ENCODE peak calls at places on chromosomes 2 and 18, in six cellular contexts. A is OCI-LY7, H is right atrium auricular region, P is A673, L is tibial artery, M is astrocyte. Y is an unnamed sample. For H3K4me1, the result is how much of the 10 kb centered on the place peaks cover.

GRCh38 chr2:101190753-101191516 is 39.8 kb upstream of the TBC1D8 start:
- DNase-seq in L (no peak), M (no peak), P (no peak), A (no peak), H (no peak), Y (no peak)

GRCh38 chr2:11068856-11069526 is 86.3 kb upstream of the SLC66A3 start:
- DNase-seq in P (no peak), H (no peak), A (no peak), M (no peak), L (peak), Y (no peak)

GRCh38 chr2:201915446-201915845 is 109.1 kb downstream of the CDK15 start:
- DNase-seq in P (no peak), L (no peak), A (peak), H (no peak), M (no peak), Y (no peak)

GRCh38 chr2:153079315-153079714 is 360.9 kb downstream of the ARL6IP6 start:
- DNase-seq in H (no peak), A (no peak), M (no peak), L (no peak), P (no peak), Y (no peak)

GRCh38 chr18:66508937-66509336 is 95.0 kb downstream of the CDH19 start:
- DNase-seq in P (no peak), A (no peak), L (no peak), H (no peak), M (no peak), Y (no peak)

GRCh38 chr2:230166557-230167170 is 53.1 kb downstream of the SP110 start:
- DNase-seq in M (no peak), P (no peak), L (no peak), H (no peak), A (no peak), Y (no peak)

GRCh38 chr2:13605266-13605665 is 888.5 kb downstream of the TRIB2 start:
- DNase-seq in H (no peak), M (no peak), P (no peak), A (no peak), L (no peak), Y (no peak)

GRCh38 chr2:236965021-236965840 is 120.5 kb upstream of the COPS8 start:
- DNase-seq in P (no peak), H (no peak), L (no peak), M (no peak), A (no peak), Y (no peak)

GRCh38 chr18:57057890-57058289 is 89.0 kb upstream of the BOD1L2 start:
- DNase-seq in H (no peak), P (no peak), A (no peak), L (no peak), M (no peak), Y (no peak)

GRCh38 chr2:219309278-219309677 is at the start of gene PTPRN:
- DNase-seq in M (peak), P (peak), A (no peak), H (no peak), L (no peak), Y (no peak)

GRCh38 chr2:207408086-207408794 is 121.5 kb upstream of the CREB1 start:
- DNase-seq in P (no peak), H (no peak), M (no peak), A (no peak), L (no peak), Y (no peak)

GRCh38 chr2:40877734-40878288 is 425.9 kb upstream of the SLC8A1 start:
- DNase-seq in L (no peak), P (no peak), M (no peak), H (no peak), A (no peak), Y (no peak)

GRCh38 chr2:40874380-40874779 is 422.5 kb upstream of the SLC8A1 start:
- DNase-seq in P (no peak), A (no peak), L (no peak), H (no peak), M (no peak), Y (no peak)

DNA sequence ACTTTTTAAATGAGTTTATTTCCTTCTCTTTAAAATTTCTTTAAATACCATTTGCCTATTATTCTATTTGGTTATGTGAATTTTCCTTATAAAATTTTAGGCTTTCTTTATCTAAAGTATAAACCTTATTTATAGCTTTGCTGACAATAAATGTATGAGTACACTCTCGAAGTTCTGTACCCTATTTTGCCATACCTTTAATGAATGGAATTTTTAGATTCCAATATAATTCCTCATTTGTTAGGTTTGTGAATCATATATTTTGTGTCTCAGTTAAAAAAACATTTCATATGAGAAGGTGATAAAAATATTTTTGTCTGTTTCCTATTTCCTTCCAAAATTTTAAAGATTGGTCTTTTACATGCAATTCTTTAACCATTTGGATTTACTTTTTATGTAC is 427.4 kb upstream of the SLC8A1 start:
- DNase-seq in M (no peak), A (no peak), L (no peak), P (no peak), H (no peak), Y (no peak)
- TF ChIP-seq CTCF in M (no peak), A (no peak), L (no peak), P (no peak), H (no peak), Y (no peak)

GRCh38 chr2:217919204-217919603 is 83.6 kb downstream of the TNS1 start:
- DNase-seq in L (no peak), H (no peak), M (no peak), P (no peak), A (no peak), Y (no peak)

GRCh38 chr2:217915706-217916105 is 87.1 kb downstream of the TNS1 start:
- DNase-seq in M (no peak), P (no peak), A (no peak), H (no peak), L (peak), Y (peak)

GRCh38 chr2:217918220-217919024 is 84.4 kb downstream of the TNS1 start:
- DNase-seq in H (no peak), P (no peak), A (no peak), M (peak), L (peak), Y (peak)

GRCh38 chr2:217914878-217915277 is 87.9 kb downstream of the TNS1 start:
- DNase-seq in L (no peak), A (no peak), M (no peak), H (no peak), P (no peak), Y (peak)

DNA sequence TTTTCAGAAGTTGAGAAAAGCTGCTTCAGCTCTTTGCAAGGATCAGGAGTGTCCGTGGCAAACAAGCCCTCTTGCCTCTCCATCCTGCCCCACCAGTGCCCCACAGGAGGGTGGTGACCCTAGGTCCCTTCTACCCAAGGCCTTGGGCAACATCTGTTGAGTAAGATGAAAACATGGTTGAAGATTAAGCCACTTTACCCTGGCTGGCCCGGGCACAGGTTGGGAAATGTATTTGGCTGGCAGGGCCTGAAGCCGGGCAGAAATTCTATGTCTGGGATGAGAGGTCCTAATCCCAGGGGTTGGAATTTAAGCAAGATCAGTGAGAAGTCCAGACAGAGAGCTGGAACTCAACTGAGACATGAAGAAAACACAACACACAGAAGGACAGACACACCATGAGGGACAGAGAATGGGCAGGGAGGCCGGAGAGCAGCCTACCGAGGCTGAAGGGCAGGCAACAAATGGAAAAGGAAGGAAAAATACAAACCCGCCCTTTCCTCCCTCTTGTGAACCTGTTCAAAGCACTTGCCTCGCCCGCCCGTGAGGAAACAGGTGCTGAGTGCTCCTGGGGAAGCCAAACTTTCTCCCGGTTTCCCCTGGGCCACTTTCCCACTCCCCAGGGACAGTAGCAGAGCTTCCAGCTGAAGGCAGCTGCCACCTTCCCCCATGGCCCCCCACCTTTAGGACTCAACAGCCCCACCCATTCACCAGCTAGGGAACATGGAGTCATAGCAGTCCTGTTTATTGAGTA is 86.1 kb downstream of the TNS1 start:
- DNase-seq in A (no peak), H (no peak), P (no peak), M (no peak), L (peak), Y (no peak)
- H3K4me1 ChIP-seq in A (under half), H (half or more), P (under half), M (half or more), L (under half), Y (half or more)

GRCh38 chr2:854460-854859 is 96.2 kb upstream of the SNTG2 start:
- DNase-seq in H (no peak), A (peak), P (no peak), L (no peak), M (no peak), Y (no peak)
- TF ChIP-seq CTCF in H (peak), A (peak), P (peak), L (peak), M (peak), Y (no peak)

DNA sequence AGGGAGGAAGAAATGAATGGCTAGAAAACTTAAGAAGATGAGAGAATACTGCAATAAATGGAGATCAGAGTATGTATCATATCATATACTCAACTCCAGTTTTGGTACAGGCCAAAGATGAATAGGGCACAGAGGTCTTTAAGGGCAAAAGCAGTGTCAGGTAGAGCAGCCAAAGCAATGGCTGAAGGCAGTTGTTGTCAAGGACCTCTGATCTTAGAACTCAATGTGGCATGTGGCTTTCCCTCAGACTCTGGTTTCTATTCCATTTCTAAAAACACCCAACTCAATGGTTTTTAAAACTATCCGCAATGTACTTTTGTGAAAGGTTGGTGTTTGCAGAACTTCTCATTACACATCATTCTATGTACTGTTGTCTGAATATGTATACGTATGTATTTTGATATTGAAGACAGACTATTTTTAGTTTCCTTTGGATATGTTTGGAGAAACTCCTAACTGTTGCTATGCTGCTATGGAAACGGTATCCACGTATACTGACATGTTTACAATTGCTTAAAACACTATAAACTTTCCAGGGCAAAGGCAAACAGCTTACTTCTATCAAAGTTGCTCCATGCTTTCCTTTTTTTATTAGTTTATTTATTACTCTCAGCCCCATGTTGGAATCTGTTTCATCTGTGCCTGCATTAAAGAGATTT is 58.1 kb upstream of the PELI1 start:
- DNase-seq in H (no peak), A (no peak), P (no peak), L (no peak), M (no peak), Y (no peak)
- H3K4me1 ChIP-seq in H (under half), A (half or more), P (under half), L (under half), M (under half), Y (under half)

DNA sequence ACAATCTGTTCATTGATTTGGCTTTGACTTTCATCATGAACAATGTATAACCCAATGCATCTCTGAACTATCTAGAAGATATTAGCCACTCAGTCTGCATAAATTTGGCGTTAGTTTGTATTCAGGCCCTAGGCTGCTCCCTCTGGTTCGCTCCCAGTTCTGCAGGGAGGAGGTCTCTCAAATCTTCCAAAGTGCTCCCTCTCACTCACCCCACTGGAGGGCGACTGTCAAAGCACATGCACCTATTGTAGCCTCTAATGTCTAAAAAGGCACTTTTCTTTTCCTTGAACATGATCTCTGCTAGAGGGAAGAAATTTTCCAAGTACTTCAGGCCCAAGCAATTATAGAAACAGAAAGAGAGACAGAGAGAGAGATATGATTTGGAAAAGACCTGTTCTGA is 291.5 kb downstream of the TDRD15 start:
- DNase-seq in M (no peak), P (peak), A (no peak), L (no peak), H (no peak), Y (no peak)
- TF ChIP-seq CTCF in M (no peak), P (peak), A (peak), L (no peak), H (no peak), Y (no peak)

GRCh38 chr2:88212251-88212790 is 42.2 kb downstream of the THNSL2 start:
- DNase-seq in H (no peak), M (no peak), P (peak), A (peak), L (no peak), Y (no peak)
- H3K4me1 ChIP-seq in H (under half), M (under half), P (under half), A (under half), L (under half), Y (under half)

GRCh38 chr18:26479065-26479685 is 69.2 kb downstream of the KCTD1 start:
- DNase-seq in P (no peak), M (no peak), L (no peak), A (no peak), H (no peak), Y (no peak)
- TF ChIP-seq CTCF in P (no peak), M (no peak), L (no peak), A (no peak), H (no peak), Y (no peak)

GRCh38 chr2:160397530-160397865 is 96.1 kb downstream of the RBMS1 start:
- DNase-seq in M (peak), A (no peak), L (no peak), H (no peak), P (no peak), Y (no peak)
- H3K4me1 ChIP-seq in M (under half), A (half or more), L (under half), H (under half), P (half or more), Y (under half)

GRCh38 chr2:231183851-231184250 is 14.6 kb upstream of the ARMC9 start:
- DNase-seq in H (no peak), L (no peak), A (no peak), M (no peak), P (no peak), Y (no peak)

GRCh38 chr2:231182500-231182899 is 15.9 kb upstream of the ARMC9 start:
- DNase-seq in H (no peak), A (no peak), L (no peak), P (no peak), M (no peak), Y (no peak)

GRCh38 chr2:231185886-231186285 is 12.5 kb upstream of the ARMC9 start:
- DNase-seq in A (no peak), P (no peak), L (no peak), H (no peak), M (no peak), Y (peak)

GRCh38 chr2:231185050-231185725 is 13.2 kb upstream of the ARMC9 start:
- DNase-seq in L (peak), A (no peak), P (no peak), M (no peak), H (no peak), Y (no peak)

DNA sequence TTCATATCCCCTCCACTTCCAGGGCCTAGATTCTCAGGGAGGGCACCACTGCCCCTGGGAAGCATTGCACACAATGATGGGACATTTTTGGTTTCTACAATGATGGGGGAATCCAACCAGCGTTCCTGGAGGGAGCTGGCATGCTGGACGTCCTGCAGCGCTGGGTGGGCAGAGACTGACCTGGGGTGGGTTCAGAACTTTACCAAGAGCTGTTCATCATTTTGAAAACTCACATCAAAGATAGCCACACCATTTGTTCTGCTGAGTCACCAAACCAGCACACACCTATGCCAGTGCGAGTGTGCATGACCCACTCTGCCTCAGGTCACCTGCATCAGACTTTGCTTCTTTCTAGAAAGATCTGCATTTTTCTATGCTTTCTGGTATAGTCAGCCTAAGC is 14.1 kb upstream of the ARMC9 start:
- DNase-seq in A (no peak), P (no peak), M (no peak), H (no peak), L (no peak), Y (no peak)
- TF ChIP-seq CTCF in A (no peak), P (no peak), M (no peak), H (no peak), L (no peak), Y (no peak)

GRCh38 chr2:128475427-128476211 is 157.0 kb upstream of the HS6ST1 start:
- DNase-seq in P (no peak), A (no peak), L (no peak), M (no peak), H (peak), Y (no peak)

GRCh38 chr2:128474962-128475361 is 156.3 kb upstream of the HS6ST1 start:
- DNase-seq in P (no peak), H (peak), L (no peak), A (no peak), M (no peak), Y (no peak)

GRCh38 chr2:128477891-128478290 is 159.2 kb upstream of the HS6ST1 start:
- DNase-seq in A (no peak), L (no peak), P (no peak), M (no peak), H (no peak), Y (no peak)

GRCh38 chr2:128474014-128474961 is 155.6 kb upstream of the HS6ST1 start:
- DNase-seq in P (no peak), H (peak), L (no peak), M (no peak), A (no peak), Y (no peak)

DNA sequence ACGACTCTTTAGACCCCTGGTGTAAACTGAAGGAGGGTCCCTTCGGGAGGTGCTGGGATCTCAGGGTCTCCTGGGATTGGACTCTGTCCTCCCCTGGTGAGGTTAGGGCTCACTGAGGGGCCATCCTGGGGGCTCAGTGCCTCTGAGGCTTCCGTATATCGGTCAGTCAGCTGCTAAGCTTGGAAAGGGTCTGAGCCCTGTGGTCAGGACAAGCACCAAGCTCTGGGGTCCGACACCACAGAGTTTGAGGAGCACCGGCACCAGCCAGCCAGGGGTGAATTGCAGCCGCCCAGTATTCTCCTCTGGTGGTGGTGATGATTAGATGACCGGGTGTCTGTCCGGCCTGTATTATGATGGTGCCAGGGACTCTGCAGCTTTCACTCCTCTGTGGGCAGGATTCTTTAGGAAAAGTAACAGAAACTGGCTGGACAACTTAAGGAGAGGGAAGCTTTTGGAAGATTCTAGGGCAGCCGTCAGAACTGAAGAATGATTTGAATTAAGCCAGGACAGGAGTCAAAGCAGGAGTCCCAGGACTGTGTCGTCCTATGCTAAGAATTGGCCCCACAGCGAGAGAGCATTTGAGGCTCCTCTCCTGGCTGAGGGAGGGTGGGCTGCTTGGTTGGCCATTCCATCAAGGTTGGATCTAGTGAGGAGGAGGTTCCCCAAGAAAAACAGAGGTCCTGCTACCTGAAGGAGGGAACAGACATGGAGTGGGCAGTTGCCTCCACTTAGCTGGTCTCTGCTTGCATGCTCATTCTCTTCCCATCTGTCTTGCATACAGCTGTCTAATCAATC is 158.6 kb upstream of the HS6ST1 start:
- DNase-seq in P (no peak), L (no peak), H (peak), A (no peak), M (no peak), Y (no peak)
- H3K4me1 ChIP-seq in P (under half), L (under half), H (under half), A (under half), M (under half), Y (under half)